ENCODE peak calls at places on chromosomes 3 and 15, in eight cellular contexts. D is GM10248, G is progenitor cell of endocrine pancreas, O is HFFc6, C is uterus, T is HCT116, Z is neural progenitor cell, L is lower lobe of right lung. I is an unnamed sample.

GRCh38 chr3:111582114-111582461 is 13.1 kb downstream of the ZBED2 start:
- DNase-seq in O (peak; percentile 97), C (no peak), D (no peak), G (no peak), Z (no peak), T (peak; percentile 63), L (no peak), I (no peak)

GRCh38 chr3:142586803-142587406 is 8.4 kb upstream of the ATR start:
- DNase-seq in C (peak; percentile 29), L (no peak), G (peak; percentile 24), D (peak; percentile 39), Z (peak; percentile 85), O (peak; percentile 83), T (peak; percentile 80), I (no peak)

GRCh38 chr3:37652851-37653250 is 208.8 kb upstream of the CTDSPL start:
- DNase-seq in O (no peak), L (no peak), Z (no peak), D (no peak), T (no peak), C (no peak), G (no peak), I (no peak)

GRCh38 chr3:74527566-74527965 is 86.9 kb downstream of the CNTN3 start:
- DNase-seq in T (no peak), C (no peak), D (no peak), Z (no peak), G (no peak), O (no peak), L (no peak), I (no peak)

GRCh38 chr3:124829819-124830554 is 57.2 kb downstream of the ITGB5 start:
- DNase-seq in G (no peak), T (no peak), L (no peak), Z (no peak), O (no peak), C (no peak), D (no peak), I (no peak)

GRCh38 chr15:70907784-70908471 is 15.3 kb downstream of the LRRC49 start:
- DNase-seq in G (no peak), O (no peak), Z (peak; percentile 14), L (no peak), D (no peak), T (no peak), C (no peak), I (no peak)

GRCh38 chr3:5360453-5360852 is 172.9 kb downstream of the EDEM1 start:
- DNase-seq in T (no peak), O (no peak), C (no peak), Z (no peak), G (no peak), L (no peak), D (no peak), I (no peak)

GRCh38 chr3:188170461-188171459 is 16.8 kb downstream of the LPP start:
- DNase-seq in O (no peak), Z (no peak), G (no peak), L (no peak), D (no peak), T (no peak), C (no peak), I (no peak)

GRCh38 chr15:70486451-70487379 is 276.6 kb downstream of the UACA start:
- DNase-seq in T (no peak), D (peak; percentile 83), C (no peak), L (peak; percentile 75), G (no peak), Z (no peak), O (peak; percentile 72), I (peak; percentile 68)

GRCh38 chr3:39287216-39287858 is 7.5 kb upstream of the CX3CR1 start:
- DNase-seq in C (no peak), Z (no peak), T (no peak), O (no peak), D (no peak), G (no peak), L (no peak), I (no peak)

GRCh38 chr3:12193485-12194165 is 34.9 kb upstream of the TIMP4 start:
- DNase-seq in G (no peak), Z (no peak), C (peak; percentile 61), O (peak; percentile 98), L (no peak), T (peak; percentile 90), D (peak; percentile 45), I (no peak)

GRCh38 chr15:56366211-56366610 is 985 bp downstream of the TEX9 start:
- DNase-seq in G (no peak), Z (peak; percentile 5), D (no peak), L (no peak), C (no peak), T (no peak), O (no peak), I (no peak)

GRCh38 chr15:93037341-93038063 is 51.5 kb downstream of the RGMA start:
- DNase-seq in Z (peak; percentile 46), G (no peak), O (no peak), L (peak; percentile 78), T (no peak), C (no peak), D (no peak), I (no peak)

GRCh38 chr15:69976366-69976994 is 121.2 kb downstream of the TLE3 start:
- DNase-seq in L (no peak), G (peak; percentile 55), D (no peak), O (peak; percentile 12), C (no peak), T (no peak), Z (peak; percentile 89), I (no peak)

GRCh38 chr3:192850501-192850981 is 67.1 kb downstream of the MB21D2 start:
- DNase-seq in C (no peak), D (peak; percentile 56), O (peak; percentile 48), Z (no peak), G (no peak), L (no peak), T (no peak), I (no peak)

GRCh38 chr3:159191454-159191853 is 389.6 kb downstream of the MFSD1 start:
- DNase-seq in Z (no peak), L (no peak), T (peak; percentile 7), G (no peak), C (no peak), O (peak; percentile 84), D (no peak), I (no peak)

DNA sequence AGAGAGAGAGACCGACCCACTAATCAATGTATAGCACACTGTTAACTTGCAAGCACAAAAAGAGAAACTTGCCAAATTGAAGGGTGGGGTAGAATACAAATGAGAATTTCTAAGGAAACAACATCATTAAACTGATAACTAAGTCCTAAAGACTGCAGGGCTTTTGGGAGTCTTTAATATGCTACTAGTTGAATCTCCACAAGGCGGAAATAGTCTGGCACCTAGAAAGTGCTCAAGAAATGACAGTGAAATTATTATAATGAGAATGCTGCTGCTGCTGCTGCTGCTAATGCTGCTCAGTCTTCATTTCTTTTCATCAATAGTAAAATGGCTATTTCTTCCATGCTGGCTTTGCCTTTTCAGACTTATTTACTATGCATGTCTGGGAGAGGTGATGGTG is 91.8 kb downstream of the BTD start:
- DNase-seq in O (peak; percentile 13), C (no peak), L (no peak), D (no peak), G (no peak), Z (no peak), T (no peak), I (no peak)
- TF ChIP-seq CTCF in O (peak; percentile 59), C (no peak), L (no peak), D (no peak), G (peak; percentile 27), Z (no peak), T (peak; percentile 5), I (no peak)

GRCh38 chr15:19984101-19984500 is 557.5 kb downstream of the GOLGA6L6 start:
- DNase-seq in L (no peak), Z (no peak), C (no peak), T (no peak), D (no peak), G (no peak), O (no peak), I (no peak)

GRCh38 chr15:19992428-19992827 is 549.2 kb downstream of the GOLGA6L6 start:
- DNase-seq in G (no peak), L (no peak), Z (no peak), O (no peak), D (no peak), C (no peak), T (no peak), I (no peak)

DNA sequence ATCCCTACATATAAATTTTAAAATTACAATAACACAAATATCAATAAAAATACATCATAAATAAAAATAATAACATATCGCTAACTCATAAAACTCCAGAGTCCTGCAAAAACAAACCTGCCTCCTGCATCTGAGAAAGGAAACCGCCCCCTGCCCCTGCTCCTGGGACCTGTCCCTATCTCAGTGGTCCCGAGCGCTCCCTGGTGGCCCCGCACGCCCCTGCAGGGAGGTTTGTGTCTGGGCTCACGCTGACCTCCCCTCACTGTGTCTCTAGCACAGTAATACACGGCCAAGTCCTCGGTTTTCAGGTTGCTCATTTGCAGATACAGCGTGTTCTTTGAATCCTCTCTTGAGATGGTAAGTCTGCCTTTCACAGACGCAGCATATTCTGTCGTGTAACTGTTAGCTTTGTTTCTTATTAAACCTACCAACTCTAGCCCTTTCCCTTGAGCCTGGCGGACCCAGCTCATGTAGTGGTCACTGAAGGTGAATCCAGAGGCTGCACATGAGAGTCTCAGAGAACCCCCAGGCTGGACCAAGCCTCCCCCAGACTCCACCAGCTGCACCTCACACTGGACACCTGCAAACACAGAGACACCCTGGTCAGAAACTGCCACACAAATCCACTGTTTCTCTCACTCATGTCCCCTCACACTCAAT is 554.1 kb downstream of the GOLGA6L6 start:
- DNase-seq in L (no peak), T (no peak), C (no peak), D (no peak), Z (no peak), G (no peak), O (no peak), I (no peak)
- TF ChIP-seq CTCF in L (no peak), T (no peak), C (no peak), D (no peak), Z (no peak), G (no peak), O (peak; percentile 17), I (no peak)

GRCh38 chr15:77617507-77618285 is 15.0 kb downstream of the LINGO1 start:
- DNase-seq in C (no peak), Z (no peak), T (peak; percentile 13), D (no peak), G (peak; percentile 34), L (no peak), O (peak; percentile 28), I (no peak)
- TF ChIP-seq CTCF in C (no peak), Z (peak; percentile 51), T (peak; percentile 42), D (peak; percentile 38), G (peak; percentile 64), L (no peak), O (peak; percentile 72), I (no peak)

GRCh38 chr3:175485436-175485835 is 626.3 kb downstream of the NAALADL2 start:
- DNase-seq in T (no peak), G (no peak), C (no peak), L (no peak), O (no peak), Z (no peak), D (no peak), I (no peak)
- TF ChIP-seq CTCF in T (no peak), G (no peak), C (no peak), L (no peak), O (no peak), Z (no peak), D (no peak), I (no peak)

GRCh38 chr3:9876991-9877390 is 3.1 kb downstream of the CIDEC start:
- DNase-seq in T (no peak), Z (no peak), L (no peak), O (no peak), G (no peak), D (no peak), C (no peak), I (no peak)
- TF ChIP-seq CTCF in T (no peak), Z (no peak), L (no peak), O (no peak), G (no peak), D (no peak), C (no peak), I (no peak)

GRCh38 chr3:47414666-47415587 is 34.1 kb downstream of the PTPN23 start:
- DNase-seq in O (no peak), C (no peak), D (peak; percentile 16), Z (no peak), G (no peak), L (no peak), T (no peak), I (no peak)
- TF ChIP-seq CTCF in O (no peak), C (no peak), D (no peak), Z (no peak), G (no peak), L (no peak), T (no peak), I (no peak)